ENCODE peak calls at places on chromosome 17, in eight cellular contexts. O is upper lobe of right lung; I is cerebellar nuclear complex; H is RPMI7951; D is CD8-positive, alpha-beta memory T cell; L is stimulated activated naive B cell treated with anti-CD40 and anti-IgM and Interleukin-4, amounts not matched to agents 10 μg/mL and 1 μg/mL and 100 μg/mL, for 72 hours; Z is lung microvascular endothelial cell; X is NAMALWA. Y is an unnamed sample.
A peak's percentile ranks its signal among the peaks of the same experiment; 100 is the strongest.

GRCh38 chr17:80053102-80053501 is 16.7 kb downstream of the CCDC40 start:
- DNase-seq in O (no peak), I (no peak), H (no peak), D (no peak), L (no peak), Z (no peak), X (no peak), Y (no peak)

GRCh38 chr17:35716897-35717839 is 14.3 kb upstream of the RASL10B start:
- DNase-seq in O (no peak), I (no peak), H (no peak), D (no peak), L (no peak), Z (no peak), X (no peak), Y (no peak)

GRCh38 chr17:39757176-39757662 is 19.5 kb downstream of the GRB7 start:
- DNase-seq in O (no peak), I (no peak), H (no peak), D (no peak), L (no peak), Z (no peak), X (peak; percentile 52), Y (no peak)

GRCh38 chr17:44005865-44006580 is 1.6 kb downstream of the NAGS start:
- DNase-seq in O (peak; percentile 85), I (no peak), H (no peak), D (peak; percentile 37), L (no peak), Z (peak; percentile 64), X (no peak), Y (no peak)

GRCh38 chr17:29694923-29695563 is 72.3 kb upstream of the CORO6 start:
- DNase-seq in O (no peak), I (no peak), H (no peak), D (no peak), L (no peak), Z (no peak), X (no peak), Y (no peak)

GRCh38 chr17:27793168-27793905 is 7.0 kb downstream of the NOS2 start:
- DNase-seq in O (no peak), I (no peak), H (peak; percentile 57), D (no peak), L (no peak), Z (no peak), X (no peak), Y (no peak)

GRCh38 chr17:82665226-82665625 is 17.0 kb upstream of the WDR45B start:
- DNase-seq in O (no peak), I (no peak), H (no peak), D (no peak), L (no peak), Z (no peak), X (no peak), Y (no peak)

GRCh38 chr17:81337449-81337848 is 42.3 kb upstream of the SLC38A10 start:
- DNase-seq in O (peak; percentile 90), I (no peak), H (no peak), D (no peak), L (no peak), Z (no peak), X (no peak), Y (no peak)

GRCh38 chr17:72118588-72119279 is 2.1 kb upstream of the SOX9 start:
- DNase-seq in O (no peak), I (peak; percentile 10), H (peak; percentile 65), D (no peak), L (no peak), Z (peak; percentile 59), X (peak; percentile 63), Y (peak; percentile 65)

GRCh38 chr17:83050651-83051422 is 28.6 kb upstream of the METRNL start:
- DNase-seq in O (no peak), I (no peak), H (no peak), D (no peak), L (no peak), Z (no peak), X (no peak), Y (no peak)

GRCh38 chr17:67666710-67667109 is 51.0 kb upstream of the NOL11 start:
- DNase-seq in O (no peak), I (no peak), H (no peak), D (no peak), L (no peak), Z (no peak), X (no peak), Y (no peak)

GRCh38 chr17:4074831-4075495 is 67.9 kb downstream of the ZZEF1 start:
- DNase-seq in O (no peak), I (no peak), H (peak; percentile 26), D (peak; percentile 29), L (peak; percentile 11), Z (peak; percentile 58), X (peak; percentile 57), Y (peak; percentile 24)

GRCh38 chr17:65547253-65547670 is 14.2 kb downstream of the AXIN2 start:
- DNase-seq in O (no peak), I (no peak), H (no peak), D (no peak), L (no peak), Z (peak; percentile 49), X (no peak), Y (peak; percentile 81)

GRCh38 chr17:14198013-14198412 is 38.6 kb downstream of the CDRT15 start:
- DNase-seq in O (peak; percentile 82), I (no peak), H (no peak), D (no peak), L (no peak), Z (no peak), X (no peak), Y (no peak)